ENCODE peak calls at places on chromosomes 16 and 17, in eight cellular contexts. K is activated CD8-positive, alpha-beta memory T cell treated with anti-CD3 and anti-CD28 coated beads for 1 hour; Y is activated CD8-positive, alpha-beta T cell treated with anti-CD3 and anti-CD28 coated beads, Interleukin-2, amount 10 ng/mL, durations not matched to agents 7 days and 5 days; X is AG08396; D is B cell; T is lower leg skin; V is ovary; M is A549. Z is an unnamed sample.
A peak's percentile ranks its signal among the peaks of the same experiment; 100 is the strongest.

GRCh38 chr17:81115749-81116464 is 49.4 kb upstream of the PVALEF start:
- DNase-seq in K (no peak), Y (no peak), X (no peak), D (no peak), T (no peak), V (no peak), M (no peak), Z (no peak)

GRCh38 chr16:12474794-12475410 is 328.8 kb downstream of the CPPED1 start:
- DNase-seq in K (no peak), Y (no peak), X (no peak), D (no peak), T (no peak), V (no peak), M (no peak), Z (no peak)

GRCh38 chr16:46894011-46894672 is 10.0 kb downstream of the GPT2 start:
- DNase-seq in K (no peak), Y (no peak), X (no peak), D (no peak), T (no peak), V (no peak), M (no peak), Z (no peak)

GRCh38 chr17:77845541-77846225 is 112.8 kb upstream of the TNRC6C start:
- DNase-seq in K (no peak), Y (no peak), X (no peak), D (no peak), T (no peak), V (no peak), M (no peak), Z (no peak)

GRCh38 chr16:89575247-89576172 is at the start of gene CPNE7:
- DNase-seq in K (no peak), Y (no peak), X (peak; percentile 74), D (peak; percentile 88), T (no peak), V (no peak), M (peak; percentile 32), Z (no peak)

GRCh38 chr17:59356543-59357218 is 25.2 kb downstream of the YPEL2 start:
- DNase-seq in K (no peak), Y (no peak), X (no peak), D (no peak), T (no peak), V (no peak), M (no peak), Z (no peak)

GRCh38 chr16:20995711-20996110 is 95.1 kb downstream of the LYRM1 start:
- DNase-seq in K (no peak), Y (no peak), X (no peak), D (no peak), T (no peak), V (no peak), M (no peak), Z (no peak)

GRCh38 chr16:13438064-13438463 is 481.9 kb upstream of the ERCC4 start:
- DNase-seq in K (no peak), Y (no peak), X (no peak), D (no peak), T (no peak), V (no peak), M (no peak), Z (no peak)